ENCODE peak calls at places on chromosomes 12 and 14, in nine cellular contexts. B is left ventricle myocardium inferior, Q is upper lobe of right lung, A is tibial nerve, H is A673, V is cardiac muscle cell, M is PC-9, J is breast epithelium, U is heart right ventricle. T is an unnamed sample.

GRCh38 chr12:132269266-132269968 is 60.0 kb downstream of the GALNT9 start:
- DNase-seq in B (no peak), A (no peak), U (no peak), M (no peak), V (no peak), H (no peak), Q (no peak), J (no peak), T (no peak)

GRCh38 chr12:52041695-52042123 is 9.5 kb upstream of the NR4A1 start:
- DNase-seq in J (peak; percentile 77), B (peak; percentile 72), H (no peak), U (peak; percentile 67), Q (no peak), M (no peak), A (no peak), V (peak; percentile 70), T (no peak)

GRCh38 chr12:21831671-21832357 is 57.3 kb upstream of the KCNJ8 start:
- DNase-seq in A (no peak), H (no peak), Q (no peak), B (peak; percentile 19), U (no peak), V (no peak), M (no peak), J (no peak), T (peak; percentile 50)

GRCh38 chr14:81529391-81529790 is 4.3 kb downstream of the SEL1L start:
- DNase-seq in J (no peak), A (no peak), M (no peak), Q (no peak), B (no peak), U (no peak), V (no peak), H (peak; percentile 26), T (no peak)

GRCh38 chr12:111186347-111186746 is 182.5 kb downstream of the PHETA1 start:
- DNase-seq in A (no peak), B (no peak), Q (no peak), H (no peak), M (no peak), V (no peak), J (no peak), U (no peak), T (no peak)

GRCh38 chr12:22527999-22528398 is 16.3 kb downstream of the C2CD5 start:
- DNase-seq in J (no peak), B (no peak), V (no peak), A (no peak), U (no peak), Q (no peak), H (no peak), M (no peak), T (no peak)

GRCh38 chr14:69812725-69813124 is 15.7 kb upstream of the SLC10A1 start:
- DNase-seq in J (no peak), A (no peak), H (peak; percentile 17), Q (no peak), M (peak; percentile 7), B (no peak), V (no peak), U (no peak), T (no peak)

GRCh38 chr12:76424941-76425340 is 76.7 kb upstream of the BBS10 start:
- DNase-seq in M (no peak), Q (no peak), U (no peak), V (no peak), H (no peak), J (no peak), B (no peak), A (no peak), T (no peak)

GRCh38 chr12:11729008-11729407 is 79.5 kb downstream of the ETV6 start:
- DNase-seq in V (no peak), A (no peak), H (no peak), M (peak; percentile 56), J (no peak), U (no peak), B (no peak), Q (no peak), T (no peak)

GRCh38 chr14:99562848-99563748 is 40.9 kb downstream of the CCDC85C start:
- DNase-seq in B (peak; percentile 82), J (peak; percentile 64), A (peak; percentile 24), Q (peak; percentile 93), V (peak; percentile 96), M (peak; percentile 78), H (no peak), U (peak; percentile 79), T (peak; percentile 84)

GRCh38 chr12:57145460-57146059 is 1.9 kb downstream of the LRP1-AS start:
- DNase-seq in U (no peak), J (no peak), A (no peak), Q (no peak), V (no peak), M (no peak), H (no peak), B (no peak), T (no peak)

GRCh38 chr14:102126807-102127455 is 12.8 kb upstream of the WDR20 start:
- DNase-seq in J (no peak), H (no peak), M (no peak), U (no peak), V (no peak), B (no peak), A (no peak), Q (no peak), T (no peak)

DNA sequence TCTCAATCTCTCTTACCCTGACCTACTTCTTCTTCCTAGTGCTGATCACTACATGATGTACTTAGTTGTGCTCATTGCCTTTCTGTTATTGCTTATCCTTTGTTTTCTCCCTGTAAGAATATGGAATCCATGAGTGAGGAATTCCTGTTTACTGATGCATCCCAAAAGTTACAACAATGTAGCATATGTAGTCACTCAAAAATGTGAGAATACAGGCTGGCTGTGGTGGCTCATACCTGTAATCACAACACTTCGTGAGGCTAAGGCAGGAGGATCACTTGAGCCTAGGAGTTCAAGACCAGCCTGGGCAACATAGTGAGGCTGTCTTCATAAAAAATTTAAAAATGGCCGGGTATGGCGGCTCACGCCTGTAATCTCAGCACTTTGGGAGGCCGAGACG is 8.0 kb upstream of the WDR20 start:
- DNase-seq in V (no peak), M (no peak), B (no peak), H (no peak), Q (no peak), J (no peak), U (no peak), A (no peak), T (no peak)
- H3K27me3 ChIP-seq in V (no peaks in the 10 kb centered on the region), M (no peaks in the 10 kb centered on the region), B (no peaks in the 10 kb centered on the region), H (no peaks in the 10 kb centered on the region), Q (no peaks in the 10 kb centered on the region), J (no peaks in the 10 kb centered on the region), U (no peaks in the 10 kb centered on the region), A (no peaks in the 10 kb centered on the region), T (no peaks in the 10 kb centered on the region)

DNA sequence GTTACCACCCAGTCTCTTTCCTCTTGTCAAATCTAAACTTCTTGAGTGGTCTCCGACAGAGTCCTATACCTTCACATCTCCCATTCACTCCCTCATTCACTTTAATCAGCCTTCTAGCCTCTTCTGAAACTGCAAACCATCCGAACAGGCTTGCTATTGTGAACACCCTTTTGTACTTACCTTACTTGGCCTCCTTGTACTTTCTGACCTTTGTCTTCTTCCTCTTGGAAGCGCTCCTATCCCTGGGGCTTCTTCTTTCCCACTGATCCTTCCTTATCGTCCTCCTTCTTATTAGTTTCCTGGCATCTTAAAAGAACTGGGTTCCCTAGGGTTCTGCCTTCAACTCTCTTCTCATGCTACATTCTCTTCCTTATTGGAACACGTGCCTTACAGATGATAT is 76.9 kb upstream of the HIF1A start:
- DNase-seq in B (no peak), H (no peak), M (no peak), J (no peak), Q (no peak), U (no peak), A (no peak), V (no peak), T (no peak)
- H3K27ac ChIP-seq in B (no peak overlapping the region), H (no peak overlapping the region), M (no peak overlapping the region), J (no peak overlapping the region), Q (no peak overlapping the region), U (peak overlapping the region; percentile 52), A (no peak overlapping the region), V (no peak overlapping the region), T (no peak overlapping the region)

DNA sequence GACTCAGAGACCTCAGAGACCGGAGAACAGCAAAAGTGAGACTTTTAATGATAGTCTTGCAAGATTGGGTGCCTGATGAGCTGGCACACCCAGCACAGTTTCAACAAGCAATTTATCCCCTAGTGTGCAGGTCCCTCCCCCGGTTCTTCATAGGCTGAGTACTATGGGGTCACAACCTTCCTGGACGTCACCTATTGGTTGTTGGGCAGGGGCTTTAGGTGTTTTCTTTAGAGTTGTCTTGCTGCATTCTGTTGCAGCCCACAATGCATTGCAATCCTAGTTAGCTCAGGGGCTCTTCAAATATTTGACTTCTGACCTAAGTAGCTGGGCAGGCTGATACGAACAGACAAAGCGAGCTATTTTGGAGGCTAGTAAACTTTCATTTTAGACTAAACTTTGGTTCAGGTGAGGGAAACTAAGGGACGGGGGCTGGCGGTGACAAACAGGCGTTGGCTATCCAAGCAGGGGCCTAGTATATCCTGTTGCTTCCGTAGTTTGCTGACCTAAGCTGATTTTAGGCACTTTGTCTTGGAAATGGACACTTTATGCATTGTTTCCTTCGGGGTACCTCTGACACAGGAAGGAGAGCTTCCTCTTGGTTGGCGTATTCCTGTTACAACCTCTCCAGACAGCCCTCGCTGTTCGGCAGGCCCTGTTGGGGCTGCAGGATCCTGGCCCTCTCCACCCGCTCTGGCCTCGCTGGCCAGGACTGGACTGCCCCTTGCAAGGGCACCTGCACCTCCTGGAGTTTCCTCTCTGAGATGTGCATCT is 14.1 kb downstream of the SIVA1 start:
- DNase-seq in U (no peak), M (no peak), J (no peak), Q (no peak), A (no peak), V (no peak), H (no peak), B (no peak), T (no peak)
- H3K4me3 ChIP-seq in U (no peak overlapping the region), M (no peak overlapping the region), J (no peak overlapping the region), Q (no peak overlapping the region), A (no peak overlapping the region), V (no peak overlapping the region), H (no peak overlapping the region), B (no peak overlapping the region), T (no peak overlapping the region)

GRCh38 chr12:93581370-93581769 is 8.9 kb downstream of the SOCS2 start:
- DNase-seq in U (no peak), M (no peak), B (no peak), A (no peak), V (no peak), H (no peak), J (no peak), Q (no peak), T (no peak)

GRCh38 chr12:93580682-93581081 is 8.2 kb downstream of the SOCS2 start:
- DNase-seq in M (no peak), U (no peak), V (no peak), H (no peak), J (no peak), A (no peak), B (no peak), Q (no peak), T (no peak)

GRCh38 chr12:93582351-93582750 is 9.9 kb downstream of the SOCS2 start:
- DNase-seq in J (no peak), M (no peak), B (no peak), H (no peak), Q (no peak), A (no peak), U (no peak), V (no peak), T (no peak)

GRCh38 chr12:93587601-93588000 is 15.1 kb downstream of the SOCS2 start:
- DNase-seq in V (no peak), B (no peak), Q (no peak), M (no peak), A (no peak), U (no peak), H (no peak), J (no peak), T (no peak)

DNA sequence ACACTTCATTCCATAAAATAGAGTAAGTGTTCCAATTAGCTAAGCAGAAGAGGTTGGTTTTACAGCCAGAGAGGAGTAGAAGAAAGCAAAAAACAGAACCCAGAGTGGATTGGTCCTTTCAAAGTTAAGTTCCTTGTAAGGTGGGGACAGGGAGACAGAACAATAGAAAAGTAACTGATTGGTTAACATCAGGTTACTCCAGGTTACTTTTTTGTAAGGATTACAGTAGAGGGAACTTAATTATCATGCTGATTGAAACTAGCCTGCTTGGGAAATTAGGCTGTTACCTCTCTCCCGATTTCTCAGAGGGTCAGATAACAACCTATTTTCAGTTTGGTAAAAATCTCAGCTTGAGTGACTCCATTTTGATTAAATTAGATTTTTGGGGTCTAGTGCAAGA is 11.5 kb downstream of the SOCS2 start:
- DNase-seq in U (no peak), J (no peak), B (no peak), M (no peak), A (no peak), Q (no peak), H (no peak), V (no peak), T (no peak)
- H3K27me3 ChIP-seq in U (no peaks in the 10 kb centered on the region), J (no peaks in the 10 kb centered on the region), B (no peaks in the 10 kb centered on the region), M (no peaks in the 10 kb centered on the region), A (no peaks in the 10 kb centered on the region), Q (no peaks in the 10 kb centered on the region), H (no peaks in the 10 kb centered on the region), V (no peaks in the 10 kb centered on the region), T (peaks cover 3% of the 10 kb centered on the region)